ENCODE peak calls at places on chromosomes 5 and 9, in ten cellular contexts. U is H7; A is A549; I is mucosa of descending colon; W is tibial nerve; M is GM12865; Z is effector memory CD4-positive, alpha-beta T cell; T is mammary epithelial cell; B is thoracic aorta; S is neuronal stem cell. E is an unnamed sample.

GRCh38 chr5:100270323-100270771 is 264.8 kb upstream of the FAM174A start:
- DNase-seq in U (no peak), A (no peak), I (no peak), W (no peak), M (no peak), Z (no peak), T (no peak), B (no peak), S (no peak), E (no peak)

GRCh38 chr9:135559606-135560005 is 1.9 kb upstream of the PAEP start:
- DNase-seq in U (no peak), A (no peak), I (no peak), W (no peak), M (no peak), Z (no peak), T (no peak), B (no peak), S (no peak), E (no peak)

GRCh38 chr5:33892419-33893151 is 795 bp upstream of the ADAMTS12 start:
- DNase-seq in U (peak; percentile 29), A (peak; percentile 53), I (no peak), W (no peak), M (no peak), Z (no peak), T (peak; percentile 21), B (peak; percentile 34), S (peak; percentile 53), E (no peak)

GRCh38 chr5:90367879-90368278 is 41.7 kb downstream of the CETN3 start:
- DNase-seq in U (no peak), A (no peak), I (no peak), W (no peak), M (no peak), Z (no peak), T (no peak), B (no peak), S (no peak), E (no peak)

GRCh38 chr9:68672625-68673024 is 32.4 kb upstream of the PIP5K1B start:
- DNase-seq in U (no peak), A (no peak), I (no peak), W (no peak), M (no peak), Z (no peak), T (no peak), B (no peak), S (no peak), E (no peak)

GRCh38 chr9:5825223-5825622 is 7.7 kb downstream of the ERMP1 start:
- DNase-seq in U (no peak), A (no peak), I (no peak), W (no peak), M (no peak), Z (no peak), T (no peak), B (no peak), S (no peak), E (no peak)

GRCh38 chr5:58231041-58231440 is 228.8 kb downstream of the PLK2 start:
- DNase-seq in U (no peak), A (peak; percentile 20), I (no peak), W (no peak), M (no peak), Z (no peak), T (peak; percentile 13), B (no peak), S (no peak), E (no peak)

GRCh38 chr5:180126716-180127681 is 55.4 kb upstream of the RNF130 start:
- DNase-seq in U (peak; percentile 95), A (peak; percentile 42), I (peak; percentile 35), W (no peak), M (no peak), Z (no peak), T (no peak), B (no peak), S (no peak), E (no peak)

GRCh38 chr5:119357309-119357708 is 1.5 kb downstream of the TNFAIP8 start:
- DNase-seq in U (no peak), A (no peak), I (no peak), W (no peak), M (no peak), Z (no peak), T (no peak), B (no peak), S (no peak), E (no peak)

GRCh38 chr5:119359737-119360413 is 4.1 kb downstream of the TNFAIP8 start:
- DNase-seq in U (no peak), A (no peak), I (no peak), W (no peak), M (no peak), Z (no peak), T (no peak), B (no peak), S (no peak), E (no peak)

GRCh38 chr5:119356384-119357188 is 767 bp downstream of the TNFAIP8 start:
- DNase-seq in U (no peak), A (no peak), I (no peak), W (no peak), M (peak; percentile 50), Z (no peak), T (no peak), B (no peak), S (no peak), E (no peak)

GRCh38 chr5:119358901-119359603 is 3.2 kb downstream of the TNFAIP8 start:
- DNase-seq in U (no peak), A (no peak), I (no peak), W (no peak), M (no peak), Z (no peak), T (no peak), B (no peak), S (no peak), E (no peak)

GRCh38 chr5:119357815-119358559 is 2.2 kb downstream of the TNFAIP8 start:
- DNase-seq in U (no peak), A (no peak), I (no peak), W (no peak), M (no peak), Z (no peak), T (no peak), B (no peak), S (no peak), E (no peak)
- H3K4me3 ChIP-seq in U (no peak overlapping the region), A (no peak overlapping the region), I (no peak overlapping the region), W (no peak overlapping the region), M (peak overlapping the region; percentile 57), Z (peak overlapping the region; percentile 66), T (no peak overlapping the region), B (peak overlapping the region; percentile 95), S (no peak overlapping the region), E (no peak overlapping the region)

GRCh38 chr9:137298983-137299521 is 3.0 kb downstream of the NRARP start:
- DNase-seq in U (no peak), A (no peak), I (peak; percentile 47), W (no peak), M (peak; percentile 46), Z (no peak), T (no peak), B (no peak), S (no peak), E (no peak)
- H3K4me3 ChIP-seq in U (peak overlapping the region; percentile 10), A (no peak overlapping the region), I (peak overlapping the region; percentile 4), W (no peak overlapping the region), M (no peak overlapping the region), Z (no peak overlapping the region), T (no peak overlapping the region), B (no peak overlapping the region), S (peak overlapping the region; percentile 68), E (no peak overlapping the region)

GRCh38 chr9:104835163-104835562 is 71.2 kb downstream of the NIPSNAP3B start:
- DNase-seq in U (no peak), A (no peak), I (no peak), W (no peak), M (no peak), Z (no peak), T (no peak), B (no peak), S (no peak), E (no peak)

GRCh38 chr9:104836767-104837166 is 72.8 kb downstream of the NIPSNAP3B start:
- DNase-seq in U (no peak), A (no peak), I (no peak), W (no peak), M (no peak), Z (no peak), T (no peak), B (no peak), S (no peak), E (no peak)

GRCh38 chr9:104833701-104834100 is 69.8 kb downstream of the NIPSNAP3B start:
- DNase-seq in U (no peak), A (no peak), I (no peak), W (no peak), M (no peak), Z (no peak), T (no peak), B (no peak), S (no peak), E (no peak)

GRCh38 chr9:104838958-104839357 is 75.0 kb downstream of the NIPSNAP3B start:
- DNase-seq in U (no peak), A (no peak), I (no peak), W (no peak), M (no peak), Z (no peak), T (no peak), B (no peak), S (no peak), E (no peak)

GRCh38 chr9:104836235-104836634 is 72.3 kb downstream of the NIPSNAP3B start:
- DNase-seq in U (no peak), A (no peak), I (no peak), W (no peak), M (no peak), Z (no peak), T (no peak), B (no peak), S (no peak), E (no peak)
- H3K4me3 ChIP-seq in U (no peak overlapping the region), A (no peak overlapping the region), I (no peak overlapping the region), W (no peak overlapping the region), M (no peak overlapping the region), Z (no peak overlapping the region), T (no peak overlapping the region), B (no peak overlapping the region), S (no peak overlapping the region), E (no peak overlapping the region)

GRCh38 chr9:81389569-81389993 is 299.8 kb downstream of the TLE1 start:
- DNase-seq in U (no peak), A (peak; percentile 90), I (peak; percentile 17), W (no peak), M (no peak), Z (no peak), T (peak; percentile 89), B (peak; percentile 8), S (no peak), E (no peak)

GRCh38 chr9:81391457-81391825 is 297.9 kb downstream of the TLE1 start:
- DNase-seq in U (no peak), A (no peak), I (no peak), W (no peak), M (no peak), Z (no peak), T (peak; percentile 47), B (no peak), S (no peak), E (no peak)

GRCh38 chr9:81390802-81391456 is 298.4 kb downstream of the TLE1 start:
- DNase-seq in U (no peak), A (no peak), I (no peak), W (no peak), M (no peak), Z (no peak), T (peak; percentile 39), B (no peak), S (no peak), E (no peak)

GRCh38 chr9:81387360-81387759 is 302.0 kb downstream of the TLE1 start:
- DNase-seq in U (no peak), A (no peak), I (no peak), W (no peak), M (no peak), Z (no peak), T (no peak), B (no peak), S (no peak), E (no peak)

DNA sequence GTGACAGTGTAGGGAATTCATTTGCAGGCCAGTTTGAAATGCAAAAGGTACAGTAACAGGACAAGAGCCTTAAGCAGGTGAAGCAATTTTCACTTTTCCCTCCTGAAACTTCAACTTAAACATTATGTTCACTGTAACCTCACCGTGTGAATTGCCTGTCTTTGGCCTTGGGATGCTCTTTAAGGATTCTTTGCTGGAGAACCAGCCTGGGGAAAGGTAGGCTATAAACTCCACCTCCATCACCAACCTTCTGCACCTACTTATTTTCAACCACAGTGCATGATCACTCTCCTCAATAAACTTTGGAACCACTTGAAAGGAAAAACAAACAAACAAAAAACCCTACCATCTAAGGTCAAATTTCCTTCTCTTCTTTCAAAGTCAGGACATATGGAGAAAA is 300.5 kb downstream of the TLE1 start:
- DNase-seq in U (no peak), A (no peak), I (no peak), W (no peak), M (no peak), Z (no peak), T (no peak), B (no peak), S (no peak), E (no peak)
- H3K4me3 ChIP-seq in U (no peak overlapping the region), A (no peak overlapping the region), I (no peak overlapping the region), W (no peak overlapping the region), M (no peak overlapping the region), Z (no peak overlapping the region), T (no peak overlapping the region), B (no peak overlapping the region), S (no peak overlapping the region), E (no peak overlapping the region)